ENCODE peak calls at places on chromosomes 13 and 19, in four cellular contexts. Z, U, J and Y are unnamed samples.

GRCh38 chr19:55036058-55036457 is 2.0 kb downstream of the GP6 start:
- DNase-seq in Z (no peak), U (no peak), J (no peak), Y (no peak)

GRCh38 chr13:73849292-73849691 is 284.9 kb downstream of the KLF12 start:
- DNase-seq in Z (no peak), U (no peak), J (peak; percentile 48), Y (no peak)

GRCh38 chr19:18769989-18770528 is 21.0 kb downstream of the COMP start:
- DNase-seq in Z (no peak), U (no peak), J (no peak), Y (no peak)

GRCh38 chr13:112456138-112457056 is 80.2 kb downstream of the SPACA7 start:
- DNase-seq in Z (no peak), U (no peak), J (no peak), Y (no peak)

GRCh38 chr13:43364210-43365041 is 341.0 kb downstream of the DNAJC15 start:
- DNase-seq in Z (no peak), U (no peak), J (no peak), Y (no peak)

GRCh38 chr19:11373885-11374448 is 499 bp upstream of the SWSAP1 start:
- DNase-seq in Z (no peak), U (no peak), J (no peak), Y (no peak)

GRCh38 chr13:33213024-33213795 is 72.3 kb downstream of the STARD13 start:
- DNase-seq in Z (no peak), U (no peak), J (no peak), Y (no peak)

GRCh38 chr19:14433454-14434156 is 499 bp downstream of the PKN1 start:
- DNase-seq in Z (no peak), U (no peak), J (peak; percentile 48), Y (no peak)

GRCh38 chr13:112333756-112334543 is 42.2 kb upstream of the SPACA7 start:
- DNase-seq in Z (no peak), U (no peak), J (no peak), Y (no peak)

GRCh38 chr13:112992931-112993700 is 24.1 kb downstream of the MCF2L start:
- DNase-seq in Z (no peak), U (no peak), J (no peak), Y (no peak)

GRCh38 chr13:93055233-93055632 is 171.4 kb upstream of the GPC6 start:
- DNase-seq in Z (no peak), U (no peak), J (no peak), Y (no peak)

GRCh38 chr19:23241433-23241832 is 8.8 kb downstream of the ZNF724 start:
- DNase-seq in Z (no peak), U (no peak), J (no peak), Y (no peak)
- H3K9me3 ChIP-seq in Z (no peaks in the 10 kb centered on the region), U (peaks cover 5% of the 10 kb centered on the region), J (peaks cover 67% of the 10 kb centered on the region), Y (peaks cover 19% of the 10 kb centered on the region)

DNA sequence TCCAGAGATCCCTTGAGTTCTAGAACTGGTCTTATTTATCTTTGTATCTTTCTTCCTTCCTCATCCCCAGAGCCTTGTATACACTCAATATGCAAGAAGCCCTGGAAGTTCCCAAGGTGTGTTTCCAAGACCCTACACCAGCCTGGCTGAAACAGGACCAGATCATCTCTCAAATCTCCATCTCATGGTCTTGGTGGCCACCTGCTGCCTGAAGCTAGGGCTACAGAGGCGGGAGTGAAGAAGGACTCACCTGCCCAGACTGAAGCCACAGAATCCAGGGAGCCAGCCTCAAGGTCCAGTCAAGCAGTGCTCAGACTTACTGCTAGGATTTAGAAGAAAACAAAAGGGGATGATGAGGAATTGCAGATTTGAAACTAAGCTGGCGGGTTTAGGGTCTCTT is 6.1 kb upstream of the CYSLTR2 start:
- DNase-seq in Z (no peak), U (no peak), J (no peak), Y (no peak)
- TF ChIP-seq CTCF in Z (no peak), U (no peak), J (peak; percentile 46), Y (peak; percentile 5)

GRCh38 chr13:40983725-40984669 is 35.1 kb downstream of the ELF1 start:
- DNase-seq in Z (no peak), U (no peak), J (no peak), Y (no peak)

GRCh38 chr13:40986328-40986856 is 32.7 kb downstream of the ELF1 start:
- DNase-seq in Z (no peak), U (no peak), J (no peak), Y (no peak)

GRCh38 chr13:40987606-40988280 is 31.4 kb downstream of the ELF1 start:
- DNase-seq in Z (no peak), U (no peak), J (no peak), Y (no peak)

GRCh38 chr13:40984670-40985366 is 34.3 kb downstream of the ELF1 start:
- DNase-seq in Z (no peak), U (no peak), J (no peak), Y (no peak)

GRCh38 chr13:40985596-40986327 is 33.4 kb downstream of the ELF1 start:
- DNase-seq in Z (no peak), U (no peak), J (no peak), Y (no peak)
- H3K4me1 ChIP-seq in Z (peaks cover 36% of the 10 kb centered on the region), U (peaks cover 21% of the 10 kb centered on the region), J (peaks cover 95% of the 10 kb centered on the region), Y (peaks cover 42% of the 10 kb centered on the region)

GRCh38 chr19:15897738-15898276 is at the start of gene CYP4F2:
- DNase-seq in Z (no peak), U (no peak), J (no peak), Y (no peak)
- H3K9me3 ChIP-seq in Z (no peaks in the 10 kb centered on the region), U (no peaks in the 10 kb centered on the region), J (no peaks in the 10 kb centered on the region), Y (no peaks in the 10 kb centered on the region)

DNA sequence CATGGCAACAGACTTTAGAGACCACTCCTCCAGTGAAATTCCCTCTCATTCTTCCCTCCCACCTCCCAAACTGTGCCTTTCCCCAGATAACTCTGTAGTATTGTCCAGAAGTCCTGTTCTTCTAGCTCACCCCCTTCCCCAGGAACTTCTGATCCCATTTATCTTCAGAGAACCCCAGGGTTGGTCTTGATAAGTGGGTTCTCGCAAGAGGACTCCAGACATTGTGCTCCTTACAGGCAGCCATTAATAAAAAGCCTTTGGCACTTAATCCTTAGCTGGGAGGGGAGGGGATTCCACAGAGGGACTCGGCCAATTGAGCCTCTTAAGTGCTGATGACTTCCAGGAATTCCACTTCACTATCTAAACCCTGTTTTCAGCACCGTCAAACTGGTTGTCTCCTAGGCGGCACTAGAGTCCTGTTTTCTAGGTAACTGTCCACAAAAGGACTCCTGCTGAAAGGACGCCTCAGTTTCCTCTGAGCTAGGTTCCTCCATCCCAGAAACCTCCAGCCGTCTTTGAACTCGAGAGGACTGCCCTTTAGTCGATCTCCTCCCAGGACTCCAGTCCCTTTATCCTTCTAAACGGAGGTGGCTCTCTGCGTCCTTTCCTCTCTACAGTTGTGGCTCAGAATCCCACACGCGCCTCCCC is 2.0 kb downstream of the LTBP4 start:
- DNase-seq in Z (no peak), U (no peak), J (no peak), Y (no peak)
- TF ChIP-seq CTCF in Z (no peak), U (no peak), J (no peak), Y (no peak)

DNA sequence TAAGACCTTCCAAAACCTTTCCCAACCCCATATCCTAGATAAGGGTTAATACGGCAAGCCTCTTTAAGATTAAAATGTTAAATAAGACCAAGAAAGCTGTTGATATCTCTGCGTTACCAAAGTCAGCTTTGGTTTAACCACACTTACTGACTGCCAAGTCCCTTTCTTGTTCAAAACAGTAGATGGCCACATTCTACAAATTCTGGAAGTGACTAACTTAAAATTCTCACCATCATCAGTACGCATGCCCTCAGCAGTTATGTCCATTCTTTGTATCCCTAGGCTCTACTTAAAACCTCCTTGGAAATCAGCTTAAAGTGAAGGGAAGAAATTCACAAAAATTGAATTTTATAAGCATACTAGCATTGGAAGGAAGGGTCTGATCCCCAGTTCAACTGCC is 23.6 kb downstream of the SOHLH2 start:
- DNase-seq in Z (no peak), U (no peak), J (no peak), Y (no peak)
- H3K4me1 ChIP-seq in Z (no peaks in the 10 kb centered on the region), U (no peaks in the 10 kb centered on the region), J (no peaks in the 10 kb centered on the region), Y (no peaks in the 10 kb centered on the region)

GRCh38 chr19:22438011-22438410 is 15.9 kb upstream of the ZNF98 start:
- DNase-seq in Z (no peak), U (no peak), J (no peak), Y (no peak)
- H3K9me3 ChIP-seq in Z (no peaks in the 10 kb centered on the region), U (peaks cover 60% of the 10 kb centered on the region), J (no peaks in the 10 kb centered on the region), Y (no peaks in the 10 kb centered on the region)

DNA sequence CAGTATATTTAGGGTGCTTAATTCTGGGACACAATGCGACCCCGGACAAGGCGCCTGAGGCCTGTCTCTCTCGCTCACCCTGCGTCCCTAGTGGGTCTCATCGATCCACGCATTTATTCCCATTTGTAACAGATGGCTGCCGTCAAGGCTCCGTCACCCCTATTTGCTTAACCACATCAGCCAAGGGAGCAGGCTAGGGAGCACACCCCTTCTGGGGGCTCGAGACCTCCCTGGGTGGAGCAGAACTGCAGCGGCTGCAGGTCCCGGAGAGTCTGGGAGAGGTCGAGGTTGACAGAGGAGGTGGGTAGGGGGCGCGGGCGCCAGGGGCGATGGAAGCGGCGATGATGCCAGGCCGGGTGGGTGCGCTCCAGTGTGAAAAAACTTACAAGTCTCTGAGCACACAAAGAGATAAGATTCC is 507 bp downstream of the ALG5 start:
- DNase-seq in Z (no peak), U (no peak), J (peak; percentile 42), Y (no peak)
- TF ChIP-seq CTCF in Z (no peak), U (no peak), J (no peak), Y (no peak)

GRCh38 chr13:27170221-27170520 is 1.4 kb downstream of the USP12 start:
- DNase-seq in Z (no peak), U (no peak), J (no peak), Y (no peak)

GRCh38 chr13:27171244-27171829 is at the start of gene USP12:
- DNase-seq in Z (peak; percentile 14), U (peak; percentile 74), J (peak; percentile 46), Y (no peak)

GRCh38 chr13:27168086-27168485 is 3.5 kb downstream of the USP12 start:
- DNase-seq in Z (no peak), U (no peak), J (no peak), Y (no peak)

GRCh38 chr13:27170521-27171243 is 929 bp downstream of the USP12 start:
- DNase-seq in Z (peak; percentile 21), U (peak; percentile 67), J (peak; percentile 67), Y (no peak)

DNA sequence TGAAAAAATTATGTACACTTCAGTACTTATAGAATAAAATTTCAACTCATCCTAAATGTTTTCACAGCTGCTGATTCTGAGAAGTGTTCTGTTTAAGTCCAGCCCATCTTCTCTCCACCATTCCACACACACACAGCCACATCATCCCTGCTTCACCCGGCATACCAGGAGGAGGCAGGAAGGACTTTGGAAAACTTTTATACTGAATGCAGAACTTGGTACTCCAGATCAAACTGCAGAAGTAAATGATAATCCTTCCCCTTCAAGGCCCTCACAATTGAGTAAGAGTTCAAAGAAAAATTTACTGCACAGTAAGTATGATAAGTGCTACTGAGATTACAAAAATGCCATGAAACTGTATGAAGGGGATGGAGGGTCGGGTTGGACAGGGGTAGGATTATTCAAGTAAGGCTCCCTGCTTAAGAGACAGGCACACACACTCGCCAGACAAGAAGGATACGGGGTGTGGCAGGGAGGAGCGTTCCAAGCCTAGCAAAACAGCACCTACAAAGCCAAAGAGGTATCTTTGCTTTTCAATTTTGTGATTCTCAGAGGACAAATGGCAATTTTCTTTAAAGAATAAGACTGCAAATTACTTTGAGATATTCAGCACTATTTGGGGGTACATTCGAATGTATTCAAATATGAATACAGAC is 2.6 kb downstream of the USP12 start:
- DNase-seq in Z (no peak), U (no peak), J (no peak), Y (no peak)
- H3K4me1 ChIP-seq in Z (peaks cover 32% of the 10 kb centered on the region), U (peaks cover 33% of the 10 kb centered on the region), J (peaks cover 41% of the 10 kb centered on the region), Y (peaks cover 46% of the 10 kb centered on the region)